ENCODE peak calls at places on chromosomes 5 and 9, in four cellular contexts. F, G, H and S are unnamed samples.
A peak's percentile ranks its signal among the peaks of the same experiment; 100 is the strongest.

GRCh38 chr9:128637656-128638055 is 19.0 kb downstream of the DYNC2I2 start:
- DNase-seq in G (no peak), H (no peak), F (no peak), S (no peak)

GRCh38 chr5:29351170-29351569 is 1842.3 kb upstream of the CDH6 start:
- DNase-seq in G (no peak), F (no peak), H (no peak), S (no peak)

GRCh38 chr9:109166771-109167601 is at the start of gene FRRS1L:
- DNase-seq in G (no peak), H (no peak), F (no peak), S (no peak)

GRCh38 chr9:38142201-38142600 is 73.2 kb upstream of the SHB start:
- DNase-seq in F (no peak), G (no peak), H (no peak), S (no peak)

GRCh38 chr5:113232667-113233066 is 202.1 kb downstream of the TSSK1B start:
- DNase-seq in F (no peak), G (no peak), H (no peak), S (no peak)

GRCh38 chr5:94517490-94518108 is 100.8 kb downstream of the KIAA0825 start:
- DNase-seq in F (no peak), G (no peak), H (no peak), S (no peak)

GRCh38 chr9:20753761-20754160 is 69.7 kb downstream of the FOCAD start:
- DNase-seq in F (no peak), H (no peak), G (no peak), S (no peak)

GRCh38 chr5:122120493-122120892 is 8.9 kb upstream of the ZNF474 start:
- DNase-seq in G (no peak), H (no peak), F (no peak), S (no peak)

GRCh38 chr5:57450991-57451876 is 31.4 kb downstream of the ACTBL2 start:
- DNase-seq in H (no peak), F (no peak), G (no peak), S (no peak)

GRCh38 chr9:105647595-105648349 is 14.5 kb upstream of the TAL2 start:
- DNase-seq in H (no peak), G (peak; percentile 78), F (no peak), S (no peak)

GRCh38 chr9:92191801-92192200 is 76.6 kb upstream of the SPTLC1 start:
- DNase-seq in G (no peak), H (no peak), F (no peak), S (no peak)

GRCh38 chr5:17426104-17426739 is 71.8 kb upstream of the TAF11L2 start:
- DNase-seq in G (no peak), H (no peak), F (no peak), S (no peak)

GRCh38 chr5:17432571-17432970 is 65.5 kb upstream of the TAF11L2 start:
- DNase-seq in G (no peak), F (no peak), H (no peak), S (no peak)

GRCh38 chr5:17428176-17428800 is 69.7 kb upstream of the TAF11L2 start:
- DNase-seq in F (no peak), H (no peak), G (no peak), S (no peak)

GRCh38 chr5:17431272-17432050 is 66.6 kb upstream of the TAF11L2 start:
- DNase-seq in H (no peak), F (no peak), G (no peak), S (no peak)

GRCh38 chr5:17429353-17429752 is 68.7 kb upstream of the TAF11L2 start:
- DNase-seq in H (no peak), F (no peak), G (no peak), S (no peak)
- H3K4me1 ChIP-seq in H (no peaks in the 10 kb centered on the region), F (no peaks in the 10 kb centered on the region), G (no peaks in the 10 kb centered on the region), S (no peaks in the 10 kb centered on the region)

GRCh38 chr9:125233678-125234077 is 7.5 kb downstream of the HSPA5 start:
- DNase-seq in H (no peak), G (no peak), F (no peak), S (peak; percentile 79)
- TF ChIP-seq TCF7L2 in H (no peak), G (no peak), F (no peak), S (no peak)

DNA sequence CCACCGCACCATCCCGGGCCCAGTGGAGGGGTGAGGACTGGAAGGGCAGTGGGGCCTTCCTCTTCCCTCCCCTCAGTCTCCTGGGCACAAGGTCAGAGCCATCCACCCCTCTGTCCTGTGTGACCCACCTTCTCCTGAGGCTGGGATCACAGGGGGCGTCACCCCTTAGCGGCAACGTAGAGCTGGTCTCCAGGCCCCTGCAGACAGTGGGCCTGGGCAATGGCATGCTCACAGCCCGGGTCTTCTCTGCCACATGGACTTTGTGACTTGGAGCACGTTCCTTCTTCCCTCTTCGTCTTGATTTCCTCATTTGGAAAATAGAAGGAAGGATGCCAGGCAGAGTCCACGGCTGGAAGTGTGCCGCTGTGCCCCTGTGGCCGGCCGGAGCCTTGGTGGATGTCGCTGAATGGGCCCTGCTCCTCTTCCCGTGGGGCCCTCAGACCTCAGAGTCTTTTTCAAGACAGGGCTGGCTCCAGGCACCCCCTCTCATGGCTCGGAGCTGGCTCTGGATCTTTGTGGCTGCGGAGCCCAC is 10.0 kb downstream of the RXRA start:
- DNase-seq in H (no peak), F (no peak), G (no peak), S (no peak)
- H3K4me1 ChIP-seq in H (no peaks in the 10 kb centered on the region), F (peaks cover 88% of the 10 kb centered on the region), G (peaks cover 100% of the 10 kb centered on the region), S (peaks cover 21% of the 10 kb centered on the region)

GRCh38 chr5:5572010-5572982 is 149.8 kb downstream of the ICE1 start:
- DNase-seq in F (no peak), H (no peak), G (peak; percentile 54), S (no peak)
- TF ChIP-seq TCF7L2 in F (no peak), H (no peak), G (no peak), S (no peak)

DNA sequence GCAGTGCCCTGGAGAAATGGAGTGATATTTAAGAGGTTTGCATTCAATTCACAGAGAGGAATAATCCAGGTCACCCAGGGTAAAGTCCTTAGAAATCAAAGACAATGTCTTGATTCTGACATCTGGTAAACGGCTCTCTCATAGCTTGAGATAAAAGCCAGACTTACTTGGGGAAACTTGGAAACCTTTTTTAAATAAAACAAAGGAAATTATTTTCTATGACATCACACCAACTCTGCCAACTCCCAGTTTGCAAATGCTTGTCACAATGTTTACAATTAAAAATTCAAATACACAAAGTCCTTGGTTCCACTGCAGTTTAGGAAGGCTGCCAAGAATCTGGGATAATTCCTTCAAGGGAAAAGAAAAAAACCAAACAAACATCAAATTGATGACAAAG is 255.1 kb upstream of the NREP start:
- DNase-seq in H (no peak), F (no peak), G (no peak), S (no peak)
- H3K4me1 ChIP-seq in H (no peaks in the 10 kb centered on the region), F (peaks cover 6% of the 10 kb centered on the region), G (no peaks in the 10 kb centered on the region), S (no peaks in the 10 kb centered on the region)

GRCh38 chr5:12246016-12246415 is 341.8 kb upstream of the CTNND2 start:
- DNase-seq in F (no peak), H (no peak), G (no peak), S (no peak)
- TF ChIP-seq TCF7L2 in F (no peak), H (no peak), G (no peak), S (no peak)

GRCh38 chr9:87595605-87596004 is 97.9 kb downstream of the DAPK1 start:
- DNase-seq in G (no peak), F (no peak), H (no peak), S (no peak)

GRCh38 chr9:87596862-87597261 is 99.2 kb downstream of the DAPK1 start:
- DNase-seq in F (no peak), H (no peak), G (no peak), S (no peak)

GRCh38 chr9:87594218-87594617 is 96.6 kb downstream of the DAPK1 start:
- DNase-seq in H (no peak), F (no peak), G (no peak), S (no peak)

GRCh38 chr9:87592554-87593394 is 95.1 kb downstream of the DAPK1 start:
- DNase-seq in H (no peak), F (no peak), G (peak; percentile 62), S (no peak)

DNA sequence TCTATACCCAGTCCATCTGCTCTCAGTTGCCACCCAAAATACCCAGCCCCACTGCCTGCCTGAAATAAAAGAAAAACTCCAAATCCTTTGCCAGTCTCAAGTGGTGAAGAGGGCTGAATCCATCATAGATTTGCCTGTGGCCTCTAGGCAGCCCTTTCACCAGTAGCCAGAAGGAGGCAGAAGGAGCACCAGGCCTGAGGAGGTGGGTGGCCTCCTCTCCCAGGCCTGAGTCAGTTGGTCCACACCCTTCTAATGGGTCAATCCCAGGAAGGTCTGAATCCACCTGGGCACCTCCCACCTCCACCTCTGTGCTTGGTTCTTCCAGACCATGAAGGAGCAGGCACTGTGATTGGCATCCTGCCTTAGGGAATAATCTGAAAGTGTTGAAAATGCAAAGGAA is 97.0 kb downstream of the DAPK1 start:
- DNase-seq in F (no peak), G (no peak), H (no peak), S (no peak)
- H3K4me1 ChIP-seq in F (peaks cover 13% of the 10 kb centered on the region), G (peaks cover 17% of the 10 kb centered on the region), H (no peaks in the 10 kb centered on the region), S (no peaks in the 10 kb centered on the region)

DNA sequence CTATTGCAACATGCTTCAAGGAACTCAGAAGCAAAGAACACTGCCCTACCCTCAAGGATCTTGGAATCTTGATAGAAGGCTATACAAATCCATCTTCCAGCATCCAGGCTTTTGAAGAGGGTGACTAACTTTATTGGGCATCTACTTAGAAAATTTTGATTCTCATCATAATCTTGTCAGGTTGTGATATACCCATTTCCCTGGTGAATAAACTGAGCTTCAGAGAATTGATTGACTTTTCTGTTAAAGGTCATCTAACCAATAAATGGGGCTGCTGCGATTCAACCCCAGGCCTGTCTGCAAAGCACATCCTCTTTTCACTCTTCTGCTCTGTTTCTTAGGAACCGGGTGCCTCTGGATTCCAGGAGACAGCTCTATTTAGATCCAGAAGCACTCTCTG is 19.9 kb upstream of the INSYN2B start:
- DNase-seq in F (no peak), H (no peak), G (no peak), S (no peak)
- TF ChIP-seq TCF7L2 in F (no peak), H (no peak), G (no peak), S (no peak)

DNA sequence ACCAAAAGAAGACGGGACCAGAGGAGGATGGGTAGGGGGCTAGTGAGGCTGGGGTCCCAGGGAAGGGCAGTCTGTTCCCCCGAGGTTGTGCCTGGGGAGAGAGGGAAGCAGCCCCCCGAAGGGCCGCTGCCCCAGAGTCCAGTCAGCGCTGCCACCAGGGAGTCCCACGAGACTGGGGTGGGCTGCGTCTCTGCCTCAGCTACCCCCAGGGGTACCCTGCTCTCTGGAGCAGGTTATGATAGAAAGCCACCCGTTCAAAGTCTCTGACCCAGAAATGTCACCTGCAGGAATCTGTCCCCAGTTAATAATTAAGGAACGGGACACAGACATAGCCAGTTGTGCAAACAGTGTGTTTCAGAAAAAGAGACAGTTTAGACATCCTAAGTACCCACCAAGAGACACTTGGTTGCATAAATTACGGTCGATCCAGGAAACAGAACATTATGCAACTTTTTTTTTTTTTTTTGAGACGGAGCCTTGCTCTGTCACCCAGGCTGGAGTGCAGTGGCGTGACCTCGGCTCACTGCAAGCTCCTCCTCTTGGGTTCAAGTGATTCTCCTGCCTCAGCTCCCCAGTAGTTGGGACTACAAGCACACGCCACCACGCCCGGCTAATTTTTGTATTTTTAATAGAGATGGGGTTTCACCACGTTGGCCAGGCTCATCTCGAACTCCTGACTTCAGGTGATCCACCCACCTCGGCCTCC is 10.7 kb upstream of the AGPAT2 start:
- DNase-seq in H (no peak), F (peak; percentile 78), G (no peak), S (no peak)
- H3K4me1 ChIP-seq in H (peaks cover 31% of the 10 kb centered on the region), F (peaks cover 68% of the 10 kb centered on the region), G (peaks cover 55% of the 10 kb centered on the region), S (peaks cover 35% of the 10 kb centered on the region)